ENCODE peak calls at places on chromosomes 6 and 20, in five cellular contexts. C is Peyer's patch, Z is retinal pigment epithelial cell, V is NB4, T is endothelial cell. Q is an unnamed sample.

GRCh38 chr6:1812487-1812886 is 202.8 kb downstream of the FOXC1 start:
- DNase-seq in C (no peak), Z (no peak), V (peak), T (no peak), Q (no peak)

GRCh38 chr20:24100370-24101011 is 111.9 kb upstream of the GGTLC1 start:
- DNase-seq in C (no peak), Z (no peak), V (peak), T (peak), Q (peak)

GRCh38 chr6:38113810-38114577 is 294.5 kb downstream of the ZFAND3 start:
- DNase-seq in C (no peak), Z (no peak), V (no peak), T (no peak), Q (no peak)

GRCh38 chr6:132218063-132218696 is 183.1 kb downstream of the MOXD1 start:
- DNase-seq in C (no peak), Z (no peak), V (peak), T (no peak), Q (no peak)

GRCh38 chr20:25211273-25211672 is 15.8 kb downstream of the ENTPD6 start:
- DNase-seq in C (no peak), Z (no peak), V (no peak), T (no peak), Q (no peak)

GRCh38 chr20:32336918-32337347 is 21.2 kb upstream of the ASXL1 start:
- DNase-seq in C (no peak), Z (no peak), V (peak), T (no peak), Q (no peak)

GRCh38 chr6:21598662-21599061 is 5.1 kb downstream of the SOX4 start:
- DNase-seq in C (no peak), Z (no peak), V (no peak), T (no peak), Q (no peak)

GRCh38 chr6:159008656-159009288 is 8.8 kb upstream of the RSPH3 start:
- DNase-seq in C (no peak), Z (no peak), V (peak), T (no peak), Q (no peak)

GRCh38 chr6:140043762-140044378 is 669.4 kb upstream of the CITED2 start:
- DNase-seq in C (no peak), Z (no peak), V (peak), T (no peak), Q (no peak)

GRCh38 chr20:24776755-24777271 is 172.3 kb upstream of the CST7 start:
- DNase-seq in C (peak), Z (no peak), V (no peak), T (no peak), Q (no peak)

GRCh38 chr20:49794336-49795124 is 18.1 kb upstream of the SLC9A8 start:
- DNase-seq in C (peak), Z (no peak), V (peak), T (no peak), Q (no peak)

GRCh38 chr6:75524322-75524972 is 30.8 kb upstream of the FILIP1 start:
- DNase-seq in C (no peak), Z (peak), V (no peak), T (no peak), Q (no peak)

GRCh38 chr6:89954721-89955148 is 60.5 kb downstream of the GJA10 start:
- DNase-seq in C (no peak), Z (no peak), V (no peak), T (no peak), Q (peak)

GRCh38 chr6:56292505-56293181 is 45.3 kb upstream of the COL21A1 start:
- DNase-seq in C (no peak), Z (no peak), V (peak), T (peak), Q (no peak)

GRCh38 chr6:107368471-107368870 is 90.9 kb downstream of the PDSS2 start:
- DNase-seq in C (no peak), Z (no peak), V (no peak), T (no peak), Q (no peak)

GRCh38 chr6:138337076-138337475 is 40.6 kb upstream of the SMIM28 start:
- DNase-seq in C (no peak), Z (no peak), V (no peak), T (no peak), Q (no peak)

GRCh38 chr6:90086517-90086916 is 192.2 kb downstream of the GJA10 start:
- DNase-seq in C (no peak), Z (no peak), V (no peak), T (no peak), Q (no peak)

GRCh38 chr20:25601659-25602058 is 16.3 kb upstream of the NINL start:
- DNase-seq in C (no peak), Z (no peak), V (no peak), T (no peak), Q (no peak)

GRCh38 chr6:129593233-129593564 is 116.8 kb downstream of the ARHGAP18 start:
- DNase-seq in C (no peak), Z (no peak), V (peak), T (no peak), Q (no peak)

GRCh38 chr6:34103321-34103720 is 42.6 kb downstream of the GRM4 start:
- DNase-seq in C (no peak), Z (no peak), V (no peak), T (no peak), Q (no peak)

GRCh38 chr6:31125162-31125561 is 4.9 kb upstream of the CDSN start:
- DNase-seq in C (no peak), Z (no peak), V (no peak), T (no peak), Q (no peak)

GRCh38 chr6:159002432-159003160 is 2.6 kb upstream of the RSPH3 start:
- DNase-seq in C (no peak), Z (no peak), V (no peak), T (no peak), Q (no peak)

GRCh38 chr6:147077251-147077650 is 127.0 kb upstream of the STXBP5 start:
- DNase-seq in C (no peak), Z (no peak), V (no peak), T (no peak), Q (no peak)

GRCh38 chr6:6057442-6058053 is 50.8 kb upstream of the NRN1 start:
- DNase-seq in C (no peak), Z (peak), V (peak), T (peak), Q (no peak)

GRCh38 chr20:63540417-63541186 is 3.4 kb upstream of the PTK6 start:
- DNase-seq in C (no peak), Z (no peak), V (peak), T (no peak), Q (no peak)

GRCh38 chr20:52379723-52380336 is 188.3 kb upstream of the ZFP64 start:
- DNase-seq in C (no peak), Z (no peak), V (peak), T (peak), Q (peak)

GRCh38 chr6:90154666-90155065 is 142.0 kb downstream of the BACH2 start:
- DNase-seq in C (no peak), Z (no peak), V (no peak), T (no peak), Q (no peak)

GRCh38 chr6:166438211-166438861 is 55.6 kb upstream of the MPC1 start:
- DNase-seq in C (no peak), Z (no peak), V (no peak), T (no peak), Q (no peak)

GRCh38 chr6:7331452-7331851 is 18.5 kb upstream of the SSR1 start:
- DNase-seq in C (no peak), Z (no peak), V (no peak), T (no peak), Q (no peak)

GRCh38 chr6:161696828-161697227 is 423.0 kb upstream of the AGPAT4 start:
- DNase-seq in C (no peak), Z (no peak), V (no peak), T (no peak), Q (no peak)

GRCh38 chr20:9126527-9126926 is 57.6 kb downstream of the PLCB4 start:
- DNase-seq in C (no peak), Z (peak), V (no peak), T (no peak), Q (no peak)

GRCh38 chr20:16612708-16613107 is 39.5 kb upstream of the KIF16B start:
- DNase-seq in C (no peak), Z (no peak), V (no peak), T (no peak), Q (no peak)

GRCh38 chr20:3674447-3674846 is 7.4 kb downstream of the ADAM33 start:
- DNase-seq in C (no peak), Z (no peak), V (no peak), T (no peak), Q (no peak)

GRCh38 chr20:57757767-57758166 is 48.0 kb upstream of the PMEPA1 start:
- DNase-seq in C (no peak), Z (no peak), V (no peak), T (no peak), Q (no peak)

GRCh38 chr6:52336919-52337561 is 24.9 kb upstream of the PAQR8 start:
- DNase-seq in C (no peak), Z (no peak), V (no peak), T (no peak), Q (no peak)

GRCh38 chr20:46348972-46349741 is 40.9 kb upstream of the CDH22 start:
- DNase-seq in C (peak), Z (no peak), V (peak), T (peak), Q (peak)

GRCh38 chr20:46349742-46350056 is 41.4 kb upstream of the CDH22 start:
- DNase-seq in C (no peak), Z (no peak), V (no peak), T (no peak), Q (no peak)

GRCh38 chr20:46346770-46347169 is 38.5 kb upstream of the CDH22 start:
- DNase-seq in C (no peak), Z (no peak), V (no peak), T (no peak), Q (no peak)

GRCh38 chr20:46347831-46348230 is 39.5 kb upstream of the CDH22 start:
- DNase-seq in C (no peak), Z (no peak), V (no peak), T (no peak), Q (no peak)

GRCh38 chr20:46348231-46348803 is 40.0 kb upstream of the CDH22 start:
- DNase-seq in C (no peak), Z (no peak), V (no peak), T (peak), Q (no peak)
- TF ChIP-seq CTCF in C (no peak), Z (peak), V (no peak), T (no peak), Q (no peak)

GRCh38 chr6:43977404-43978111 is 149.7 kb downstream of the MRPL14 start:
- DNase-seq in C (no peak), Z (no peak), V (peak), T (no peak), Q (peak)
- TF ChIP-seq CTCF in C (no peak), Z (no peak), V (peak), T (no peak), Q (no peak)

GRCh38 chr6:79466222-79466834 is 70.9 kb downstream of the LCA5 start:
- DNase-seq in C (no peak), Z (no peak), V (peak), T (no peak), Q (no peak)
- TF ChIP-seq CTCF in C (peak), Z (peak), V (peak), T (peak), Q (peak)

GRCh38 chr6:142478117-142478516 is 176.3 kb downstream of the ADGRG6 start:
- DNase-seq in C (no peak), Z (no peak), V (peak), T (no peak), Q (peak)
- TF ChIP-seq CTCF in C (no peak), Z (no peak), V (no peak), T (no peak), Q (no peak)

GRCh38 chr6:29752451-29753308 is 29.4 kb downstream of the HLA-F start:
- DNase-seq in C (peak), Z (peak), V (peak), T (peak), Q (peak)
- TF ChIP-seq CTCF in C (peak), Z (peak), V (peak), T (peak), Q (peak)

DNA sequence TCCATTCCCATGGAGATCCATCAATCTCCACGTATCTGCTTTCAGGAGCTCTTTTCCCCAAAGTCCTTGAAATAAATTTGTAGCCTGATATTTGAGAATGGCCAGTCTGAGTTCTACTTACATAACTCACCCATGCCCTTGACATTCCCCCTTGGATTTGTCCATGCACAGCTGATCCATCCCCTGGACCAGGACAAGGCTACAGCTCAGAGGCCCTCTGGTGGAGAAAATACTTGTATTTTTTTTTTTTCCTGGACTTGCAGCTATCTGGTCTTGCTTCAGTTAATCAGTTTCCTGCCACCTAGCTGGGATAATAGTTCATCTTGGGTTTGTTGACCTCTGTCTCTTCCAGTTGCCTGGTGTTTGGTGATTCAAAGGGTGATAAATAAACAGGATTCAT is 467.6 kb downstream of the DHX35 start:
- DNase-seq in C (no peak), Z (no peak), V (no peak), T (peak), Q (no peak)
- TF ChIP-seq CTCF in C (peak), Z (no peak), V (peak), T (peak), Q (no peak)